ENCODE peak calls at places on chromosomes 6 and 20, in ten cellular contexts. U is skeletal muscle cell; J is uterus; W is body of pancreas; S is GDM1; A is RCC 7860; H is omental fat pad; Y is stimulated activated naive CD4-positive, alpha-beta T cell; F is ureter; D is HTR-8/SVneo. K is an unnamed sample.

GRCh38 chr6:146578054-146578453 is 20.7 kb upstream of the ADGB start:
- DNase-seq in J (no peak), W (no peak), D (no peak), F (no peak), S (peak; percentile 23), U (no peak), A (no peak), H (no peak), Y (no peak), K (no peak)

GRCh38 chr6:77034161-77034560 is 429.1 kb downstream of the HTR1B start:
- DNase-seq in F (no peak), W (no peak), D (peak; percentile 62), S (no peak), H (no peak), U (peak; percentile 82), J (no peak), A (peak; percentile 87), Y (no peak), K (no peak)

GRCh38 chr6:20610636-20611200 is 76.5 kb downstream of the CDKAL1 start:
- DNase-seq in A (no peak), F (no peak), H (no peak), U (no peak), J (no peak), Y (no peak), S (no peak), D (no peak), W (no peak), K (no peak)

GRCh38 chr6:43665376-43665775 is 20.5 kb downstream of the RSPH9 start:
- DNase-seq in H (no peak), W (no peak), F (no peak), Y (no peak), U (no peak), A (peak; percentile 85), S (no peak), D (no peak), J (no peak), K (no peak)

GRCh38 chr6:151885234-151885633 is 77.8 kb downstream of the ESR1 start:
- DNase-seq in U (no peak), D (no peak), H (no peak), A (no peak), F (no peak), W (no peak), J (no peak), Y (no peak), S (no peak), K (no peak)

GRCh38 chr6:137517404-137517803 is 23.2 kb upstream of the OLIG3 start:
- DNase-seq in W (no peak), Y (no peak), F (no peak), U (no peak), J (no peak), H (no peak), S (no peak), A (no peak), D (no peak), K (no peak)

GRCh38 chr6:168206681-168207274 is 112.8 kb downstream of the DACT2 start:
- DNase-seq in D (no peak), F (no peak), A (no peak), J (no peak), U (no peak), W (peak; percentile 20), S (no peak), H (no peak), Y (no peak), K (no peak)

GRCh38 chr6:167717867-167718266 is 108.8 kb upstream of the AFDN start:
- DNase-seq in D (no peak), W (no peak), S (no peak), Y (no peak), F (no peak), A (no peak), H (no peak), J (no peak), U (no peak), K (no peak)

GRCh38 chr20:33076662-33077398 is 2.6 kb upstream of the BPIFB4 start:
- DNase-seq in Y (peak; percentile 7), F (no peak), S (peak; percentile 24), A (no peak), U (no peak), W (no peak), H (no peak), D (peak; percentile 32), J (no peak), K (no peak)

GRCh38 chr6:33000053-33000452 is 9.3 kb downstream of the HLA-DOA start:
- DNase-seq in Y (no peak), H (no peak), F (no peak), J (no peak), W (no peak), D (no peak), A (peak; percentile 28), S (peak; percentile 17), U (no peak), K (no peak)

GRCh38 chr20:50541606-50542041 is 31.4 kb downstream of the PTPN1 start:
- DNase-seq in F (no peak), D (no peak), Y (no peak), W (no peak), U (no peak), J (no peak), H (no peak), A (no peak), S (peak; percentile 93), K (no peak)

GRCh38 chr6:140660295-140660694 is 1285.8 kb upstream of the CITED2 start:
- DNase-seq in D (no peak), J (no peak), S (no peak), F (no peak), Y (no peak), U (peak; percentile 32), A (no peak), H (no peak), W (no peak), K (no peak)

GRCh38 chr6:2738373-2738979 is 12.2 kb downstream of the MYLK4 start:
- DNase-seq in A (no peak), H (no peak), D (peak; percentile 54), J (peak; percentile 25), F (no peak), U (no peak), S (peak; percentile 71), W (peak; percentile 71), Y (peak; percentile 29), K (no peak)

GRCh38 chr6:84329077-84329476 is 101.6 kb upstream of the CEP162 start:
- DNase-seq in S (no peak), D (no peak), F (no peak), U (no peak), A (no peak), H (no peak), W (no peak), Y (no peak), J (no peak), K (no peak)

GRCh38 chr6:164164921-164165320 is 750.4 kb downstream of the QKI start:
- DNase-seq in D (no peak), F (no peak), A (no peak), W (no peak), Y (no peak), U (no peak), S (no peak), J (no peak), H (no peak), K (no peak)

GRCh38 chr6:17485181-17485580 is 91.8 kb downstream of the CAP2 start:
- DNase-seq in U (no peak), F (no peak), J (no peak), H (no peak), S (no peak), W (no peak), A (no peak), Y (no peak), D (no peak), K (no peak)

GRCh38 chr6:89154131-89154530 is 8.3 kb downstream of the PM20D2 start:
- DNase-seq in Y (no peak), W (no peak), F (no peak), S (no peak), A (no peak), J (no peak), D (no peak), H (no peak), U (no peak), K (no peak)

GRCh38 chr6:127897437-127897836 is 3.4 kb downstream of the THEMIS start:
- DNase-seq in Y (no peak), F (no peak), S (no peak), U (no peak), J (no peak), D (no peak), A (no peak), H (no peak), W (no peak), K (no peak)

GRCh38 chr6:38404900-38405556 is 234.7 kb downstream of the BTBD9 start:
- DNase-seq in W (no peak), F (no peak), A (no peak), J (no peak), D (no peak), S (no peak), Y (no peak), U (no peak), H (no peak), K (no peak)

GRCh38 chr6:74075323-74075722 is 379.3 kb downstream of the CD109 start:
- DNase-seq in J (peak; percentile 77), F (no peak), D (no peak), S (no peak), W (peak; percentile 7), H (peak; percentile 24), U (peak; percentile 86), A (no peak), Y (no peak), K (peak; percentile 44)